ENCODE peak calls at places on chromosomes 6 and 20, in seven cellular contexts. J is activated T-helper 2 cell treated with anti-CD3 and anti-CD28 coated beads, Interferon-gamma antibody, Interleukin-2, Interleukin-4, amounts not matched to agents 10 μg/mL and 5 μg/mL and 100 μg/mL, durations not matched to agents 14 hours and 24 hours and 36 hours; A is M059J; V is CD8-positive, alpha-beta T cell; K is NCI-H2171 treated with DMSO at 0.1 percent for 48 hours; P is T-helper 17 cell; L is stimulated activated CD4-positive, alpha-beta T cell treated with anti-CD3 and anti-CD28 coated beads, Interleukin-15, amount 100 ng/mL, for 1 hour. F is an unnamed sample.

GRCh38 chr6:69019832-69020231 is 384.8 kb downstream of the ADGRB3 start:
- DNase-seq in L (no peak), J (no peak), A (peak; percentile 75), K (no peak), P (no peak), V (no peak), F (no peak)

GRCh38 chr6:108771421-108771820 is 76.8 kb upstream of the ARMC2 start:
- DNase-seq in L (no peak), A (no peak), K (peak; percentile 79), J (no peak), V (no peak), P (no peak), F (no peak)

GRCh38 chr20:54067606-54068174 is 2.7 kb downstream of the BCAS1 start:
- DNase-seq in K (peak; percentile 83), A (peak; percentile 95), V (no peak), L (no peak), P (no peak), J (no peak), F (no peak)

GRCh38 chr20:37500311-37500710 is 20.7 kb upstream of the NNAT start:
- DNase-seq in A (no peak), K (no peak), V (no peak), P (no peak), J (no peak), L (no peak), F (no peak)

GRCh38 chr6:158506577-158506976 is 53.3 kb upstream of the TMEM181 start:
- DNase-seq in J (no peak), K (no peak), V (no peak), P (no peak), L (no peak), A (no peak), F (no peak)

GRCh38 chr6:39208233-39208720 is 21.0 kb downstream of the KCNK5 start:
- DNase-seq in J (no peak), L (no peak), V (no peak), P (no peak), A (no peak), K (no peak), F (no peak)

GRCh38 chr20:59144179-59144830 is 19.3 kb upstream of the ZNF831 start:
- DNase-seq in K (no peak), A (no peak), J (no peak), V (peak; percentile 58), L (no peak), P (no peak), F (no peak)

GRCh38 chr6:137283080-137283479 is 63.9 kb upstream of the IFNGR1 start:
- DNase-seq in A (no peak), K (no peak), L (no peak), V (no peak), J (no peak), P (no peak), F (no peak)